ENCODE peak calls at places on chromosomes 5 and 9, in nine cellular contexts. One of them, this sample, is unnamed.

GRCh38 chr5:59489551-59489950 is 404.0 kb downstream of the PDE4D start:
- DNase-seq in M059J: no peak
- DNase-seq in stimulated activated CD4-positive, alpha-beta T cell treated with anti-CD3 and anti-CD28 coated beads, Interleukin-1b, Interleukin-23, amount 100 ng/mL, for 4 hours: no peak
- DNase-seq in aorta: no peak
- DNase-seq in HFFc6: no peak
- DNase-seq in naive B cell: no peak
- DNase-seq in activated CD4-positive, alpha-beta T cell treated with anti-CD3 and anti-CD28 coated beads, Interleukin-2, amount 10 ng/mL, durations not matched to agents 7 days and 5 days: no peak
- DNase-seq in WERI-Rb-1: no peak
- DNase-seq in GM03348: peak; percentile 9
- DNase-seq in this sample: no peak

GRCh38 chr5:173454381-173454763 is 126.2 kb upstream of the STC2 start:
- DNase-seq in aorta: no peak
- DNase-seq in M059J: peak; percentile 93
- DNase-seq in HFFc6: peak; percentile 84
- DNase-seq in WERI-Rb-1: no peak
- DNase-seq in stimulated activated CD4-positive, alpha-beta T cell treated with anti-CD3 and anti-CD28 coated beads, Interleukin-1b, Interleukin-23, amount 100 ng/mL, for 4 hours: no peak
- DNase-seq in GM03348: no peak
- DNase-seq in naive B cell: no peak
- DNase-seq in activated CD4-positive, alpha-beta T cell treated with anti-CD3 and anti-CD28 coated beads, Interleukin-2, amount 10 ng/mL, durations not matched to agents 7 days and 5 days: no peak
- DNase-seq in this sample: no peak

GRCh38 chr5:98108497-98108896 is 665.0 kb upstream of the RGMB start:
- DNase-seq in naive B cell: no peak
- DNase-seq in HFFc6: peak; percentile 85
- DNase-seq in activated CD4-positive, alpha-beta T cell treated with anti-CD3 and anti-CD28 coated beads, Interleukin-2, amount 10 ng/mL, durations not matched to agents 7 days and 5 days: no peak
- DNase-seq in aorta: no peak
- DNase-seq in WERI-Rb-1: no peak
- DNase-seq in stimulated activated CD4-positive, alpha-beta T cell treated with anti-CD3 and anti-CD28 coated beads, Interleukin-1b, Interleukin-23, amount 100 ng/mL, for 4 hours: no peak
- DNase-seq in M059J: peak; percentile 67
- DNase-seq in GM03348: peak; percentile 20
- DNase-seq in this sample: no peak

GRCh38 chr5:9894571-9895304 is 264.6 kb upstream of the TAS2R1 start:
- DNase-seq in stimulated activated CD4-positive, alpha-beta T cell treated with anti-CD3 and anti-CD28 coated beads, Interleukin-1b, Interleukin-23, amount 100 ng/mL, for 4 hours: no peak
- DNase-seq in activated CD4-positive, alpha-beta T cell treated with anti-CD3 and anti-CD28 coated beads, Interleukin-2, amount 10 ng/mL, durations not matched to agents 7 days and 5 days: no peak
- DNase-seq in HFFc6: no peak
- DNase-seq in naive B cell: no peak
- DNase-seq in WERI-Rb-1: peak; percentile 77
- DNase-seq in M059J: peak; percentile 68
- DNase-seq in GM03348: no peak
- DNase-seq in aorta: no peak
- DNase-seq in this sample: no peak

GRCh38 chr9:101432171-101432570 is 3.4 kb downstream of the ALDOB start:
- DNase-seq in activated CD4-positive, alpha-beta T cell treated with anti-CD3 and anti-CD28 coated beads, Interleukin-2, amount 10 ng/mL, durations not matched to agents 7 days and 5 days: no peak
- DNase-seq in HFFc6: no peak
- DNase-seq in GM03348: no peak
- DNase-seq in aorta: no peak
- DNase-seq in WERI-Rb-1: no peak
- DNase-seq in naive B cell: no peak
- DNase-seq in M059J: no peak
- DNase-seq in stimulated activated CD4-positive, alpha-beta T cell treated with anti-CD3 and anti-CD28 coated beads, Interleukin-1b, Interleukin-23, amount 100 ng/mL, for 4 hours: no peak
- DNase-seq in this sample: no peak

GRCh38 chr5:134614461-134615085 is 18.1 kb downstream of the SAR1B start:
- DNase-seq in GM03348: no peak
- DNase-seq in naive B cell: no peak
- DNase-seq in M059J: no peak
- DNase-seq in activated CD4-positive, alpha-beta T cell treated with anti-CD3 and anti-CD28 coated beads, Interleukin-2, amount 10 ng/mL, durations not matched to agents 7 days and 5 days: no peak
- DNase-seq in HFFc6: no peak
- DNase-seq in WERI-Rb-1: no peak
- DNase-seq in stimulated activated CD4-positive, alpha-beta T cell treated with anti-CD3 and anti-CD28 coated beads, Interleukin-1b, Interleukin-23, amount 100 ng/mL, for 4 hours: no peak
- DNase-seq in aorta: no peak
- DNase-seq in this sample: no peak

GRCh38 chr5:88438006-88438405 is 169.4 kb upstream of the TMEM161B start:
- DNase-seq in GM03348: no peak
- DNase-seq in activated CD4-positive, alpha-beta T cell treated with anti-CD3 and anti-CD28 coated beads, Interleukin-2, amount 10 ng/mL, durations not matched to agents 7 days and 5 days: no peak
- DNase-seq in aorta: no peak
- DNase-seq in naive B cell: no peak
- DNase-seq in HFFc6: no peak
- DNase-seq in WERI-Rb-1: no peak
- DNase-seq in stimulated activated CD4-positive, alpha-beta T cell treated with anti-CD3 and anti-CD28 coated beads, Interleukin-1b, Interleukin-23, amount 100 ng/mL, for 4 hours: no peak
- DNase-seq in M059J: peak; percentile 96
- DNase-seq in this sample: no peak

GRCh38 chr9:38015267-38015666 is 53.8 kb downstream of the SHB start:
- DNase-seq in activated CD4-positive, alpha-beta T cell treated with anti-CD3 and anti-CD28 coated beads, Interleukin-2, amount 10 ng/mL, durations not matched to agents 7 days and 5 days: no peak
- DNase-seq in GM03348: no peak
- DNase-seq in aorta: no peak
- DNase-seq in HFFc6: no peak
- DNase-seq in naive B cell: no peak
- DNase-seq in WERI-Rb-1: no peak
- DNase-seq in stimulated activated CD4-positive, alpha-beta T cell treated with anti-CD3 and anti-CD28 coated beads, Interleukin-1b, Interleukin-23, amount 100 ng/mL, for 4 hours: no peak
- DNase-seq in M059J: peak; percentile 61
- DNase-seq in this sample: no peak

GRCh38 chr5:111680737-111681413 is 76.1 kb downstream of the NREP start:
- DNase-seq in stimulated activated CD4-positive, alpha-beta T cell treated with anti-CD3 and anti-CD28 coated beads, Interleukin-1b, Interleukin-23, amount 100 ng/mL, for 4 hours: no peak
- DNase-seq in WERI-Rb-1: no peak
- DNase-seq in aorta: no peak
- DNase-seq in activated CD4-positive, alpha-beta T cell treated with anti-CD3 and anti-CD28 coated beads, Interleukin-2, amount 10 ng/mL, durations not matched to agents 7 days and 5 days: no peak
- DNase-seq in naive B cell: no peak
- DNase-seq in M059J: peak; percentile 96
- DNase-seq in HFFc6: peak; percentile 92
- DNase-seq in GM03348: peak; percentile 79
- DNase-seq in this sample: no peak

This sample was measured in glutamatergic neuron.